ENCODE peak calls at places on chromosomes 2 and 18, in nine cellular contexts. S is astrocyte of the spinal cord, U is AG09319, J is fibroblast of the aortic adventitia, E is pancreas, A is lower leg skin, Z is glutamatergic neuron, X is RWPE1, D is epithelial cell of esophagus. V is an unnamed sample.
A peak's percentile ranks its signal among the peaks of the same experiment; 100 is the strongest.

GRCh38 chr2:200618590-200619021 is 32.8 kb downstream of the AOX1 start:
- DNase-seq in S (peak; percentile 74), U (peak; percentile 78), J (peak; percentile 87), E (no peak), A (no peak), Z (no peak), X (no peak), D (peak; percentile 51), V (no peak)

GRCh38 chr2:237600205-237600846 is 9.8 kb upstream of the RAB17 start:
- DNase-seq in S (no peak), U (peak; percentile 54), J (peak; percentile 81), E (no peak), A (no peak), Z (peak; percentile 39), X (no peak), D (no peak), V (no peak)

GRCh38 chr18:8045890-8046289 is 478.8 kb downstream of the PTPRM start:
- DNase-seq in S (no peak), U (no peak), J (no peak), E (no peak), A (no peak), Z (no peak), X (no peak), D (peak; percentile 10), V (no peak)

GRCh38 chr18:62784966-62785413 is 69.6 kb downstream of the PHLPP1 start:
- DNase-seq in S (peak; percentile 40), U (no peak), J (peak; percentile 53), E (no peak), A (no peak), Z (no peak), X (no peak), D (no peak), V (no peak)

GRCh38 chr2:231883468-231883881 is 42.7 kb downstream of the NPPC start:
- DNase-seq in S (peak; percentile 2), U (no peak), J (peak; percentile 23), E (no peak), A (peak; percentile 76), Z (no peak), X (no peak), D (no peak), V (no peak)

GRCh38 chr2:88334418-88334817 is 118.1 kb downstream of the FOXI3 start:
- DNase-seq in S (no peak), U (no peak), J (no peak), E (no peak), A (peak; percentile 31), Z (no peak), X (no peak), D (no peak), V (no peak)

GRCh38 chr18:45169610-45170009 is 445.7 kb upstream of the SLC14A2 start:
- DNase-seq in S (peak; percentile 87), U (peak; percentile 72), J (peak; percentile 98), E (no peak), A (no peak), Z (peak; percentile 28), X (peak; percentile 38), D (peak; percentile 90), V (no peak)

GRCh38 chr2:236440110-236440881 is 129.3 kb upstream of the ACKR3 start:
- DNase-seq in S (no peak), U (no peak), J (no peak), E (no peak), A (no peak), Z (no peak), X (no peak), D (no peak), V (no peak)

GRCh38 chr2:1864301-1864980 is 120.1 kb upstream of the PXDN start:
- DNase-seq in S (no peak), U (no peak), J (no peak), E (no peak), A (peak; percentile 72), Z (no peak), X (no peak), D (no peak), V (no peak)